ENCODE peak calls at places on chromosomes 3 and 15, in eight cellular contexts. V is GM23338, M is left ventricle myocardium inferior, W is endothelial cell of umbilical vein, G is GM23248, C is neural progenitor cell, X is dorsolateral prefrontal cortex, H is A549. D is an unnamed sample.

GRCh38 chr3:99269606-99270355 is 368.3 kb upstream of the DCBLD2 start:
- DNase-seq in V (no peak), W (no peak), G (peak; percentile 65), H (no peak), X (no peak), M (peak; percentile 25), C (no peak), D (peak; percentile 15)

GRCh38 chr3:156433910-156434309 is 121.0 kb downstream of the SSR3 start:
- DNase-seq in G (peak; percentile 23), H (no peak), W (no peak), V (no peak), X (no peak), C (no peak), M (no peak), D (no peak)

GRCh38 chr15:38781196-38781595 is 216.6 kb upstream of the RASGRP1 start:
- DNase-seq in G (peak; percentile 50), M (no peak), W (no peak), H (no peak), C (no peak), X (no peak), V (no peak), D (no peak)

GRCh38 chr3:113662824-113663223 is 33.6 kb downstream of the USF3 start:
- DNase-seq in H (no peak), W (no peak), C (no peak), G (no peak), V (no peak), X (no peak), M (no peak), D (no peak)

GRCh38 chr15:63461230-63461629 is 43.2 kb upstream of the USP3 start:
- DNase-seq in W (no peak), H (no peak), V (peak; percentile 80), C (peak; percentile 71), M (no peak), G (no peak), X (no peak), D (no peak)

GRCh38 chr3:174046311-174046710 is 648.8 kb downstream of the NLGN1 start:
- DNase-seq in G (no peak), C (no peak), X (no peak), V (no peak), W (peak; percentile 58), H (no peak), M (no peak), D (no peak)

GRCh38 chr15:70507772-70508351 is 255.5 kb downstream of the UACA start:
- DNase-seq in C (no peak), W (peak; percentile 49), M (no peak), G (peak; percentile 83), X (no peak), H (peak; percentile 100), V (no peak), D (no peak)

GRCh38 chr3:172591876-172592771 is 68.9 kb upstream of the TNFSF10 start:
- DNase-seq in H (no peak), M (no peak), C (no peak), X (no peak), W (no peak), V (no peak), G (no peak), D (no peak)

GRCh38 chr3:190492966-190493365 is 20.9 kb upstream of the IL1RAP start:
- DNase-seq in M (no peak), V (peak; percentile 60), X (no peak), G (no peak), W (no peak), H (no peak), C (peak; percentile 25), D (no peak)

GRCh38 chr3:15327941-15328340 is 4.4 kb downstream of the SH3BP5 start:
- DNase-seq in V (no peak), H (no peak), X (no peak), G (peak; percentile 69), W (peak; percentile 96), M (peak; percentile 42), C (no peak), D (no peak)

GRCh38 chr15:66644815-66645345 is 57.2 kb upstream of the SMAD6 start:
- DNase-seq in H (no peak), X (no peak), V (no peak), G (peak; percentile 65), C (no peak), M (no peak), W (peak; percentile 74), D (no peak)
- H3K27ac ChIP-seq in H (peak overlapping the region; percentile 11), X (no peak overlapping the region), V (no peak overlapping the region), G (no peak overlapping the region), C (no peak overlapping the region), M (peak overlapping the region; percentile 80), W (peak overlapping the region; percentile 93), D (no peak overlapping the region)

GRCh38 chr3:196611761-196612483 is 27.6 kb upstream of the NRROS start:
- DNase-seq in C (no peak), M (no peak), X (no peak), V (no peak), G (no peak), W (peak; percentile 82), H (no peak), D (no peak)

GRCh38 chr3:196609815-196610515 is 29.5 kb upstream of the NRROS start:
- DNase-seq in V (no peak), G (no peak), X (no peak), C (no peak), M (no peak), H (no peak), W (no peak), D (no peak)

GRCh38 chr3:196604548-196604947 is 34.9 kb upstream of the NRROS start:
- DNase-seq in C (no peak), V (no peak), X (no peak), M (no peak), H (no peak), W (no peak), G (no peak), D (no peak)

GRCh38 chr3:196608693-196609092 is 30.8 kb upstream of the NRROS start:
- DNase-seq in H (no peak), M (no peak), G (no peak), W (no peak), X (no peak), C (no peak), V (no peak), D (no peak)

DNA sequence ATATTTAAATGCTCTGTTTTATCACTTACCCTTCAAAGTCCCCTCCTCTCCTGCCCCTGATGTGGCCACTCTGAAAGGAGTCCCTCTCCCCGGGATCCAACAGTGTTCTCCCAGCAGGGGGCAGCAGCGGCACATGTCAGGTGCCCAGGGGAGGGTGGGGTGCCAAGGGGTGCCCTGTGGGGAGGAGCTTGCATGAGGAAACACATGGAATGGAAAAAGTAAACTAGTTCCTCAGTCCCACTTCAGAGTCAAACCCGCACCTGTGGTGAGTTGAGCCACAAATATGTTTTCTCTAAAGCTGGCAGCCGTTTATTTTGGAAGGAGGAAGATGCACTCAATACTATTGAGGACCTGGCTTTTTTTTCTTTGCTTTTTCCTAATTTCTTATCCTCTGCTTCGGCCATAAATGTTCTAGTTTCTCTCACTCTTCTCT is 30.1 kb upstream of the NRROS start:
- DNase-seq in H (peak; percentile 79), V (peak; percentile 96), W (peak; percentile 84), G (peak; percentile 87), X (peak; percentile 84), C (peak; percentile 95), M (peak; percentile 86), D (peak; percentile 50)
- H3K4me3 ChIP-seq in H (no peak overlapping the region), V (no peak overlapping the region), W (no peak overlapping the region), G (no peak overlapping the region), X (no peak overlapping the region), C (no peak overlapping the region), M (no peak overlapping the region), D (no peak overlapping the region)

GRCh38 chr15:40302981-40303380 is 4.8 kb downstream of the PLCB2 start:
- DNase-seq in X (no peak), V (no peak), W (no peak), M (no peak), G (no peak), C (no peak), H (no peak), D (no peak)
- H3K27ac ChIP-seq in X (no peak overlapping the region), V (no peak overlapping the region), W (no peak overlapping the region), M (no peak overlapping the region), G (no peak overlapping the region), C (no peak overlapping the region), H (no peak overlapping the region), D (no peak overlapping the region)

GRCh38 chr15:34754171-34754580 is 622 bp downstream of the GJD2 start:
- DNase-seq in V (peak; percentile 39), C (peak; percentile 23), W (no peak), X (no peak), G (no peak), M (no peak), H (no peak), D (no peak)
- H3K4me3 ChIP-seq in V (peak overlapping the region; percentile 83), C (peak overlapping the region; percentile 55), W (no peak overlapping the region), X (peak overlapping the region; percentile 53), G (no peak overlapping the region), M (peak overlapping the region; percentile 62), H (peak overlapping the region; percentile 43), D (peak overlapping the region; percentile 64)

GRCh38 chr3:61802772-61803171 is 241.4 kb downstream of the PTPRG start:
- DNase-seq in G (no peak), M (no peak), V (no peak), W (no peak), X (no peak), H (no peak), C (no peak), D (no peak)

GRCh38 chr3:61805510-61806080 is 244.2 kb downstream of the PTPRG start:
- DNase-seq in V (no peak), H (no peak), X (no peak), C (no peak), G (peak; percentile 48), W (no peak), M (no peak), D (no peak)

GRCh38 chr3:61806810-61807209 is 245.4 kb downstream of the PTPRG start:
- DNase-seq in M (no peak), V (no peak), G (no peak), H (no peak), C (no peak), X (no peak), W (no peak), D (no peak)

GRCh38 chr3:61807865-61808276 is 246.5 kb downstream of the PTPRG start:
- DNase-seq in C (peak; percentile 55), M (no peak), G (no peak), X (no peak), H (no peak), V (no peak), W (no peak), D (no peak)

GRCh38 chr3:61804782-61805181 is 243.4 kb downstream of the PTPRG start:
- DNase-seq in M (no peak), C (no peak), H (no peak), G (no peak), V (no peak), W (no peak), X (no peak), D (no peak)
- H3K27ac ChIP-seq in M (peak overlapping the region; percentile 86), C (no peak overlapping the region), H (no peak overlapping the region), G (no peak overlapping the region), V (peak overlapping the region; percentile 74), W (no peak overlapping the region), X (no peak overlapping the region), D (no peak overlapping the region)

DNA sequence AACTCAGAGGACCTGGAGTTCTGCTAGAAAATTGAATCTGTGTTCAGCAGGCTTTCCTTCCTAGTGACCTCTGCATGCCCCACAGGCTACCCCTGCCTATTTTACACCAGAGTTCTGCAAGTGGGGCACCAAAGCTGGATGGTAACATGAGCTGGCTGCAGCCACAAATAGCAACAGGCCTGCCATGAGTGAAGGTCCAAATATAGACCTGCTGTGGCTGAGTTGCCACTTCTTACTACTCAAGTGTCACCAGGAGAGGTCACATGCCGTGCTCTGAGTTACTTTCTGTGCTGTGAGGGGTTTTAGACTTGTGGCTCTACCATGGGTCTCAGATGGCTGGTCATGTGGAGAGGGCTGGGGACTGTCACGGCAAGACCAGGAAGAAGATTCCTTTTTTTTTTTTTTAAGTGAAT is at the start of gene FSD2:
- DNase-seq in C (no peak), H (no peak), W (no peak), V (no peak), M (peak; percentile 51), G (no peak), X (no peak), D (no peak)
- H3K4me3 ChIP-seq in C (no peak within 1 kb of the TSS), H (no peak within 1 kb of the TSS), W (no peak within 1 kb of the TSS), V (no peak within 1 kb of the TSS), M (peak within 1 kb of the TSS; percentile 66), G (no peak within 1 kb of the TSS), X (no peak within 1 kb of the TSS), D (no peak within 1 kb of the TSS)

D was measured in thoracic aorta.